ENCODE peak calls at places on chromosomes 7 and 10, in seven cellular contexts. One of them, this sample, is unnamed.

GRCh38 chr7:16668049-16668858 is 22.3 kb downstream of the BZW2 start:
- DNase-seq in GM18507: no peak
- DNase-seq in testis: peak; percentile 46
- DNase-seq in neural crest cell: no peak
- DNase-seq in upper lobe of right lung: peak; percentile 73
- DNase-seq in NCI-H1105: no peak
- DNase-seq in A549: peak; percentile 96
- DNase-seq in this sample: peak; percentile 88

GRCh38 chr10:123445336-123445735 is 220.8 kb upstream of the GPR26 start:
- DNase-seq in GM18507: no peak
- DNase-seq in testis: no peak
- DNase-seq in neural crest cell: no peak
- DNase-seq in upper lobe of right lung: no peak
- DNase-seq in NCI-H1105: no peak
- DNase-seq in A549: no peak
- DNase-seq in this sample: no peak

GRCh38 chr10:77641788-77642397 is 4.3 kb upstream of the KCNMA1 start:
- DNase-seq in GM18507: peak; percentile 38
- DNase-seq in testis: peak; percentile 90
- DNase-seq in neural crest cell: peak; percentile 70
- DNase-seq in upper lobe of right lung: no peak
- DNase-seq in NCI-H1105: peak; percentile 53
- DNase-seq in A549: peak; percentile 78
- DNase-seq in this sample: peak; percentile 72

GRCh38 chr10:70773965-70774809 is 11.0 kb downstream of the TBATA start:
- DNase-seq in GM18507: no peak
- DNase-seq in testis: peak; percentile 9
- DNase-seq in neural crest cell: no peak
- DNase-seq in upper lobe of right lung: no peak
- DNase-seq in NCI-H1105: no peak
- DNase-seq in A549: no peak
- DNase-seq in this sample: no peak

GRCh38 chr7:142795339-142795863 is 24.6 kb downstream of the PRSS2 start:
- DNase-seq in GM18507: no peak
- DNase-seq in testis: no peak
- DNase-seq in neural crest cell: no peak
- DNase-seq in upper lobe of right lung: no peak
- DNase-seq in NCI-H1105: no peak
- DNase-seq in A549: no peak
- DNase-seq in this sample: no peak

GRCh38 chr10:62726142-62726541 is 78.4 kb upstream of the ADO start:
- DNase-seq in GM18507: no peak
- DNase-seq in testis: no peak
- DNase-seq in neural crest cell: no peak
- DNase-seq in upper lobe of right lung: no peak
- DNase-seq in NCI-H1105: no peak
- DNase-seq in A549: no peak
- DNase-seq in this sample: no peak

GRCh38 chr10:14949291-14949690 is 4.6 kb downstream of the DCLRE1C start:
- DNase-seq in GM18507: no peak
- DNase-seq in testis: no peak
- DNase-seq in neural crest cell: no peak
- DNase-seq in upper lobe of right lung: no peak
- DNase-seq in NCI-H1105: no peak
- DNase-seq in A549: no peak
- DNase-seq in this sample: no peak

GRCh38 chr10:7541137-7542087 is 125.4 kb downstream of the ITIH5 start:
- DNase-seq in GM18507: no peak
- DNase-seq in testis: peak; percentile 37
- DNase-seq in neural crest cell: no peak
- DNase-seq in upper lobe of right lung: no peak
- DNase-seq in NCI-H1105: no peak
- DNase-seq in A549: peak; percentile 12
- DNase-seq in this sample: peak; percentile 33

GRCh38 chr7:139734395-139734794 is 43.4 kb downstream of the HIPK2 start:
- DNase-seq in GM18507: no peak
- DNase-seq in testis: peak; percentile 64
- DNase-seq in neural crest cell: no peak
- DNase-seq in upper lobe of right lung: no peak
- DNase-seq in NCI-H1105: no peak
- DNase-seq in A549: peak; percentile 46
- DNase-seq in this sample: no peak

GRCh38 chr7:101630591-101630990 is 1.5 kb upstream of the MYL10 start:
- DNase-seq in GM18507: no peak
- DNase-seq in testis: no peak
- DNase-seq in neural crest cell: no peak
- DNase-seq in upper lobe of right lung: no peak
- DNase-seq in NCI-H1105: no peak
- DNase-seq in A549: no peak
- DNase-seq in this sample: no peak

GRCh38 chr7:136114966-136115762 is 138.0 kb upstream of the MTPN start:
- DNase-seq in GM18507: peak; percentile 23
- DNase-seq in testis: peak; percentile 83
- DNase-seq in neural crest cell: peak; percentile 50
- DNase-seq in upper lobe of right lung: no peak
- DNase-seq in NCI-H1105: peak; percentile 43
- DNase-seq in A549: peak; percentile 61
- DNase-seq in this sample: peak; percentile 55

GRCh38 chr10:95214369-95214768 is 20.3 kb downstream of the ACSM6 start:
- DNase-seq in GM18507: no peak
- DNase-seq in testis: no peak
- DNase-seq in neural crest cell: no peak
- DNase-seq in upper lobe of right lung: no peak
- DNase-seq in NCI-H1105: peak; percentile 7
- DNase-seq in A549: no peak
- DNase-seq in this sample: peak; percentile 45

GRCh38 chr7:101125989-101126650 is 784 bp upstream of the SERPINE1 start:
- DNase-seq in GM18507: no peak
- DNase-seq in testis: peak; percentile 74
- DNase-seq in neural crest cell: no peak
- DNase-seq in upper lobe of right lung: peak; percentile 72
- DNase-seq in NCI-H1105: peak; percentile 2
- DNase-seq in A549: peak; percentile 96
- DNase-seq in this sample: peak; percentile 64

GRCh38 chr7:149854611-149855367 is 16.6 kb downstream of the ZNF862 start:
- DNase-seq in GM18507: no peak
- DNase-seq in testis: peak; percentile 71
- DNase-seq in neural crest cell: no peak
- DNase-seq in upper lobe of right lung: peak; percentile 87
- DNase-seq in NCI-H1105: peak; percentile 89
- DNase-seq in A549: no peak
- DNase-seq in this sample: peak; percentile 97

GRCh38 chr7:6272481-6273323 is at the start of gene CYTH3:
- DNase-seq in GM18507: peak; percentile 98
- DNase-seq in testis: peak; percentile 82
- DNase-seq in neural crest cell: peak; percentile 74
- DNase-seq in upper lobe of right lung: peak; percentile 91
- DNase-seq in NCI-H1105: peak; percentile 67
- DNase-seq in A549: peak; percentile 76
- DNase-seq in this sample: peak; percentile 77

GRCh38 chr7:46759711-46760480 is 822.0 kb downstream of the TNS3 start:
- DNase-seq in GM18507: no peak
- DNase-seq in testis: no peak
- DNase-seq in neural crest cell: no peak
- DNase-seq in upper lobe of right lung: no peak
- DNase-seq in NCI-H1105: no peak
- DNase-seq in A549: peak; percentile 29
- DNase-seq in this sample: no peak

GRCh38 chr7:44196450-44196872 is 4.3 kb upstream of the YKT6 start:
- DNase-seq in GM18507: no peak
- DNase-seq in testis: peak; percentile 62
- DNase-seq in neural crest cell: peak; percentile 52
- DNase-seq in upper lobe of right lung: peak; percentile 21
- DNase-seq in NCI-H1105: peak; percentile 21
- DNase-seq in A549: peak; percentile 50
- DNase-seq in this sample: peak; percentile 36

GRCh38 chr7:64999165-65000004 is 7.1 kb downstream of the ERV3-1 start:
- DNase-seq in GM18507: no peak
- DNase-seq in testis: peak; percentile 44
- DNase-seq in neural crest cell: no peak
- DNase-seq in upper lobe of right lung: no peak
- DNase-seq in NCI-H1105: no peak
- DNase-seq in A549: peak; percentile 6
- DNase-seq in this sample: no peak

GRCh38 chr7:192035-192649 is at the start of gene FAM20C:
- DNase-seq in GM18507: no peak
- DNase-seq in testis: peak; percentile 82
- DNase-seq in neural crest cell: peak; percentile 53
- DNase-seq in upper lobe of right lung: peak; percentile 95
- DNase-seq in NCI-H1105: peak; percentile 42
- DNase-seq in A549: peak; percentile 80
- DNase-seq in this sample: peak; percentile 85

GRCh38 chr10:80429521-80429966 is 21.2 kb downstream of the PRXL2A start:
- DNase-seq in GM18507: no peak
- DNase-seq in testis: no peak
- DNase-seq in neural crest cell: no peak
- DNase-seq in upper lobe of right lung: peak; percentile 83
- DNase-seq in NCI-H1105: no peak
- DNase-seq in A549: peak; percentile 87
- DNase-seq in this sample: no peak

GRCh38 chr7:69631131-69631530 is 32.9 kb downstream of the AUTS2 start:
- DNase-seq in GM18507: no peak
- DNase-seq in testis: no peak
- DNase-seq in neural crest cell: no peak
- DNase-seq in upper lobe of right lung: no peak
- DNase-seq in NCI-H1105: no peak
- DNase-seq in A549: no peak
- DNase-seq in this sample: no peak

GRCh38 chr10:58414270-58415041 is 29.2 kb downstream of the TFAM start:
- DNase-seq in GM18507: no peak
- DNase-seq in testis: no peak
- DNase-seq in neural crest cell: no peak
- DNase-seq in upper lobe of right lung: no peak
- DNase-seq in NCI-H1105: no peak
- DNase-seq in A549: peak; percentile 82
- DNase-seq in this sample: no peak

GRCh38 chr10:77723376-77723775 is 85.8 kb upstream of the KCNMA1 start:
- DNase-seq in GM18507: no peak
- DNase-seq in testis: no peak
- DNase-seq in neural crest cell: no peak
- DNase-seq in upper lobe of right lung: no peak
- DNase-seq in NCI-H1105: no peak
- DNase-seq in A549: no peak
- DNase-seq in this sample: no peak

GRCh38 chr7:40015790-40016296 is 65.8 kb downstream of the CDK13 start:
- DNase-seq in GM18507: peak; percentile 52
- DNase-seq in testis: peak; percentile 49
- DNase-seq in neural crest cell: no peak
- DNase-seq in upper lobe of right lung: no peak
- DNase-seq in NCI-H1105: peak; percentile 48
- DNase-seq in A549: peak; percentile 14
- DNase-seq in this sample: peak; percentile 71

This sample was measured in thyroid gland.